ENCODE peak calls at places on chromosomes 6 and 20, in seven cellular contexts. T is hepatocyte, S is foreskin fibroblast, E is GM13976, Z is heart left ventricle, B is GM23338, W is psoas muscle. O is an unnamed sample.
A peak's percentile ranks its signal among the peaks of the same experiment; 100 is the strongest.

GRCh38 chr20:56826971-56827645 is 198.0 kb downstream of the TFAP2C start:
- DNase-seq in B (no peak), W (no peak), T (peak; percentile 52), S (peak; percentile 91), E (no peak), Z (no peak), O (no peak)

GRCh38 chr20:15930324-15931305 is 642.6 kb downstream of the KIF16B start:
- DNase-seq in S (peak; percentile 81), W (no peak), B (peak; percentile 69), Z (no peak), T (peak; percentile 70), E (no peak), O (no peak)

GRCh38 chr6:136873733-136874132 is 48.4 kb upstream of the SLC35D3 start:
- DNase-seq in S (peak; percentile 14), T (peak; percentile 6), Z (no peak), E (no peak), B (no peak), W (no peak), O (no peak)

GRCh38 chr20:15703171-15703911 is 869.9 kb downstream of the KIF16B start:
- DNase-seq in E (no peak), S (peak; percentile 90), W (no peak), Z (no peak), B (no peak), T (peak; percentile 18), O (no peak)

GRCh38 chr6:27757307-27757706 is 154.9 kb downstream of the OR2B2 start:
- DNase-seq in E (peak; percentile 60), Z (no peak), B (peak; percentile 75), S (peak; percentile 12), T (peak; percentile 35), W (peak; percentile 47), O (peak; percentile 51)

GRCh38 chr6:14728396-14729024 is 517.4 kb upstream of the JARID2 start:
- DNase-seq in W (peak; percentile 57), T (no peak), S (peak; percentile 85), B (no peak), E (no peak), Z (peak; percentile 28), O (no peak)

GRCh38 chr20:57147185-57147584 is 119.3 kb downstream of the BMP7 start:
- DNase-seq in T (no peak), W (no peak), S (no peak), Z (no peak), B (no peak), E (no peak), O (no peak)

GRCh38 chr20:64131406-64131805 is 24.0 kb upstream of the NPBWR2 start:
- DNase-seq in Z (peak; percentile 11), B (no peak), W (no peak), T (no peak), E (no peak), S (peak; percentile 50), O (no peak)

GRCh38 chr20:48260370-48260769 is 475.1 kb upstream of the SULF2 start:
- DNase-seq in Z (peak; percentile 58), S (no peak), B (no peak), W (no peak), T (peak; percentile 7), E (no peak), O (no peak)

GRCh38 chr20:38600057-38600456 is 1.6 kb upstream of the ARHGAP40 start:
- DNase-seq in W (no peak), E (no peak), Z (no peak), S (no peak), B (no peak), T (no peak), O (no peak)

GRCh38 chr6:123997223-123997622 is 193.6 kb downstream of the NKAIN2 start:
- DNase-seq in W (no peak), E (no peak), B (no peak), Z (no peak), S (no peak), T (no peak), O (no peak)

GRCh38 chr20:53515749-53516148 is 77.9 kb downstream of the ZNF217 start:
- DNase-seq in B (no peak), E (no peak), S (no peak), T (peak; percentile 23), W (no peak), Z (no peak), O (no peak)

GRCh38 chr6:13926378-13926777 is 1.6 kb downstream of the RNF182 start:
- DNase-seq in T (no peak), W (no peak), S (no peak), E (no peak), Z (no peak), B (no peak), O (no peak)

GRCh38 chr6:45741437-45742166 is 274.1 kb downstream of the CLIC5 start:
- DNase-seq in W (no peak), E (peak; percentile 18), Z (no peak), B (no peak), S (peak; percentile 77), T (no peak), O (peak; percentile 12)

GRCh38 chr6:41642090-41642959 is 4.1 kb downstream of the MDFI start:
- DNase-seq in T (no peak), B (no peak), Z (no peak), W (no peak), E (no peak), S (no peak), O (no peak)

GRCh38 chr6:140366991-140367390 is 992.5 kb upstream of the CITED2 start:
- DNase-seq in T (no peak), E (no peak), W (no peak), Z (no peak), B (no peak), S (peak; percentile 83), O (no peak)

GRCh38 chr20:13220194-13220856 is 749 bp upstream of the ISM1 start:
- DNase-seq in Z (peak; percentile 17), S (peak; percentile 82), W (peak; percentile 76), T (peak; percentile 53), E (peak; percentile 41), B (peak; percentile 87), O (peak; percentile 35)

GRCh38 chr6:54877713-54878317 is 31.2 kb downstream of the FAM83B start:
- DNase-seq in E (no peak), B (no peak), Z (no peak), T (no peak), W (no peak), S (no peak), O (peak; percentile 9)

GRCh38 chr20:3580412-3580811 is 82.8 kb downstream of the GFRA4 start:
- DNase-seq in T (no peak), Z (no peak), E (no peak), W (no peak), B (peak; percentile 59), S (no peak), O (no peak)
- TF ChIP-seq CTCF in T (no peak), Z (no peak), E (no peak), W (no peak), B (peak; percentile 54), S (no peak), O (no peak)

GRCh38 chr20:11810316-11811130 is 107.2 kb upstream of the BTBD3 start:
- DNase-seq in T (no peak), B (no peak), S (peak; percentile 76), W (no peak), Z (no peak), E (no peak), O (no peak)

GRCh38 chr20:11814276-11814675 is 103.4 kb upstream of the BTBD3 start:
- DNase-seq in S (peak; percentile 75), B (no peak), Z (no peak), W (no peak), E (no peak), T (no peak), O (no peak)

DNA sequence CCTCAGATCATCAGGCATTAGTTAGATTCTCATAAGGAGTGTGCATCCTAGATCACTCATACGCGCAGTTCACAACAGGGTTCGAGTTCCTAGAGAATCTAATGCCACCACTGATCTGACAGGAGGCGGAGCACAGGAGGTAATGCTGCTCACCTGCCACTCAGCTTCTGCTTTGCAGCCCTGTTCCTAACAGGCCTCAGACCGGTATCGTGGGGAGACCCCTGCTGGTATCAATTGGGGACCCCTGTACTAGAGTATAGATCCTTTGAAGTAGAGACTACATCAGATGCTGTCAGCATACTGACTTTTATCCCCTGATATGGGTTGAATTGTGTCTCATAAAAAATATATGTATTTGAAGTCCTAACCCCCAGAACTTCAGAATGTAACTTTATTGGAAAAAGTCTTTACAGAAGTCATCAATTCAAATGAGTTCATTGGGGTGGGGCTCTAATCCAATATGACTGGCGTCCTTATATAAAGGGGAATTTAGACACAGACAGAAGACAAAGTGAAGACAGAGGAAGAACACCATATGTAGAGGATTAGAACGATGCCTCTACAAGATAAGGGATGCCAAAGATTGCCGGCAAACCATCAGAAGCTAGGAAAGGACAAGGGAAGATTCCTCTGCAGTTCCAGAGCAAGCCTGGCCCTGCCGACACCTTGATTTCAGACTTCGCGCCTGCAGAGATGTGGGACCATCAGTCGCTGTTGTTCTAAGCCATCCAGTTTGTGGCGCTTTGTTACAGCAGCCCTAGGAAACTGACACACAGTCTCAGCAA is 104.4 kb upstream of the BTBD3 start:
- DNase-seq in S (no peak), W (no peak), B (peak; percentile 33), E (no peak), Z (no peak), T (no peak), O (no peak)
- TF ChIP-seq CTCF in S (no peak), W (no peak), B (peak; percentile 37), E (no peak), Z (no peak), T (no peak), O (no peak)

DNA sequence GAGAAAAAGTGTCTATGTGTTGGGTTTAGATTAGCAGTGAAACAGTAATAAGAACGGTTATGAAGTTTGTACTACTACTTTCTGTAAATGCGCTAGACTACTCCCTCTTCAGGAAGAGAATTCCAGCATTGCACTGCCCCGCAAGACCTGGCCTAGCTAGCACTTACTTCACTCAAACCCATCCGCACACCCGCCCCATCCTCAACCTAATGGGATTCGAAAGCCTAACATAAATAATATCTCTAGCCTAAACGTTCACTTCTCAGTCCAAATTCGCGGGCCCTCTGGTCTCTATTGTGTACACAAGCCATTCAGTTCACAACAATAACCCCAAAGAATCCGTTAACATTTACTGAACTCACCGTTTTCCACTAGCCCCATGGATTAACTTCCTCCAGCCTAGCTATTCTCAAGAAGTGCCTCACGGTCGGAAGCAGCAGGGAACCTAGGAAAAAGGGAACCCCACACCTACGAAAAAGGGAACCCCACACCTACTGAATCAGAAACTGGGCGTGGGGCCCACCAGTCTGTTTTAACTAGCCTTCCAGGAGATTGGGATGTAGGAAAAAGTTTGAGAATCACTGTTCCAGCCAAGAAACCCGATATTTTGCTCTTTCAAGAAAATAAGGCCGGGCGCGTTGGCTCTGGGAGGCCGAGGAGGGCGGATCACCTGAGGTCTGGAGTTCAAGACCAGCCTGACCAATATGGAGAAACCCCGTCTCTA is 45.4 kb upstream of the BTN3A2 start:
- DNase-seq in W (no peak), B (peak; percentile 69), Z (no peak), S (peak; percentile 16), E (no peak), T (no peak), O (no peak)
- TF ChIP-seq CTCF in W (no peak), B (peak; percentile 11), Z (no peak), S (no peak), E (no peak), T (peak; percentile 3), O (no peak)

DNA sequence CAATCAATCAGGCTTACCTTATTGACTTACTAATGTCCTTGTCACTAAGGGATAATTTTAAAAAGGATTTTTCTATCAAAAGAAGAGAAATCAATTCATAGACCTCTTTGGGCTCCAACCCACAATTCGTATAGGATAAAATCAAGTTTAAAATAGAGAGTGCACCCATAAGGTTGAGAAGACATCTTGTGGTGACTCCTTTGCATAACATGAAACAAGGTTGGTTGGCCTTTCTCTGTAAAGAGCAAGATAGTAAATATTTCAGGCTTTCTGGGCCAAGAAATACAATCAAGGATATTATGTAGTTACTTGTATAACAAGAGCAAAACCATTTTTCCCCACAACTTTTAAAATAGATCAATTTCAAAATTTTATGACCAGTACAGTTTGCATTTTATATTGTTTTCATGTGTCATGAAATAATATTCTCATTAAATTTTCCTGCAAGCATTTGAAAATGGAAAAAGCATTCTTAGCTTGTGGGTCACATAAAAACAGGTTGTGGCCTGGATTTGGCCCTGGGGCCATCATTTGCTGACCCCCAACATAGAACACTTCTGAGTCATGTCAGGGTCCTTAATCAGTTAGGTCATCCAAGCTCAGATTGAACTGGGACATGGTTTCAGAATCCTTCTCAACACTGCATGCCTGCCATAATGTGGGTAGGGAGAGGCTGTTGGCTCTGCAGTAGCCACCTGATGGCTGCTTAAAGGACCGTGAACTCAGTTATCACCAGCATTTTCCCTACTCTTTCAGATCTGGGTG is 76.7 kb downstream of the MYB start:
- DNase-seq in T (no peak), E (no peak), S (no peak), B (no peak), W (no peak), Z (no peak), O (no peak)
- TF ChIP-seq CTCF in T (peak; percentile 4), E (no peak), S (no peak), B (no peak), W (peak; percentile 23), Z (no peak), O (peak; percentile 31)